ENCODE peak calls at places on chromosomes 11 and 22, in eight cellular contexts. O is sciatic nerve; L is bronchial epithelial cell; C is iPS-NIHi11; F is kidney glomerular epithelial cell; Z is activated naive CD4-positive, alpha-beta T cell; X is breast epithelium; V is hypothalamus. I is an unnamed sample.

GRCh38 chr22:39616051-39616450 is 45.5 kb downstream of the CACNA1I start:
- DNase-seq in O (no peak), L (no peak), C (no peak), F (no peak), Z (no peak), X (no peak), V (no peak), I (no peak)

GRCh38 chr22:17606472-17606871 is 22.1 kb downstream of the ATP6V1E1 start:
- DNase-seq in O (no peak), L (no peak), C (no peak), F (no peak), Z (no peak), X (no peak), V (no peak), I (no peak)

GRCh38 chr11:61357233-61357893 is 4.3 kb downstream of the CYB561A3 start:
- DNase-seq in O (no peak), L (no peak), C (no peak), F (no peak), Z (no peak), X (no peak), V (no peak), I (no peak)

GRCh38 chr22:22752556-22753477 is 108.4 kb downstream of the GGTLC2 start:
- DNase-seq in O (no peak), L (peak; percentile 52), C (no peak), F (no peak), Z (no peak), X (peak; percentile 27), V (no peak), I (peak; percentile 69)

GRCh38 chr22:42769574-42770447 is 49.1 kb upstream of the A4GALT start:
- DNase-seq in O (no peak), L (peak; percentile 62), C (peak; percentile 19), F (peak; percentile 59), Z (no peak), X (no peak), V (no peak), I (peak; percentile 87)

GRCh38 chr22:32206774-32207758 is 2.2 kb upstream of the RFPL2 start:
- DNase-seq in O (no peak), L (peak; percentile 38), C (peak; percentile 67), F (peak; percentile 3), Z (no peak), X (no peak), V (no peak), I (peak; percentile 55)

GRCh38 chr11:122204206-122204605 is 88.2 kb upstream of the BLID start:
- DNase-seq in O (no peak), L (no peak), C (no peak), F (no peak), Z (no peak), X (no peak), V (no peak), I (no peak)

GRCh38 chr11:12109591-12110196 is 696 bp upstream of the MICAL2 start:
- DNase-seq in O (no peak), L (peak; percentile 69), C (no peak), F (no peak), Z (no peak), X (no peak), V (no peak), I (peak; percentile 59)

GRCh38 chr22:40400173-40400572 is 29.8 kb downstream of the SGSM3 start:
- DNase-seq in O (no peak), L (no peak), C (no peak), F (no peak), Z (peak; percentile 23), X (peak; percentile 55), V (no peak), I (no peak)

GRCh38 chr11:64419257-64419790 is 60.4 kb downstream of the RPS6KA4 start:
- DNase-seq in O (no peak), L (no peak), C (no peak), F (no peak), Z (no peak), X (no peak), V (no peak), I (no peak)

GRCh38 chr22:19290400-19291217 is 910 bp downstream of the CLTCL1 start:
- DNase-seq in O (no peak), L (peak; percentile 4), C (no peak), F (no peak), Z (no peak), X (no peak), V (no peak), I (no peak)

GRCh38 chr11:31815743-31816466 is 4.8 kb upstream of the PAX6 start:
- DNase-seq in O (no peak), L (no peak), C (no peak), F (no peak), Z (no peak), X (no peak), V (no peak), I (no peak)

GRCh38 chr11:71934213-71934612 is 5.4 kb downstream of the RNF121 start:
- DNase-seq in O (no peak), L (no peak), C (no peak), F (no peak), Z (no peak), X (no peak), V (no peak), I (no peak)

GRCh38 chr11:36167073-36167472 is 122.2 kb downstream of the COMMD9 start:
- DNase-seq in O (no peak), L (no peak), C (no peak), F (no peak), Z (no peak), X (no peak), V (no peak), I (no peak)

GRCh38 chr11:86741489-86742435 is 58.6 kb upstream of the PRSS23 start:
- DNase-seq in O (no peak), L (peak; percentile 97), C (no peak), F (peak; percentile 91), Z (no peak), X (no peak), V (no peak), I (peak; percentile 88)

GRCh38 chr22:40385041-40385782 is 14.8 kb downstream of the SGSM3 start:
- DNase-seq in O (no peak), L (peak; percentile 46), C (no peak), F (no peak), Z (no peak), X (no peak), V (no peak), I (peak; percentile 45)

GRCh38 chr11:95567685-95568084 is 221.9 kb downstream of the FAM76B start:
- DNase-seq in O (no peak), L (peak; percentile 22), C (no peak), F (no peak), Z (no peak), X (no peak), V (no peak), I (peak; percentile 5)

GRCh38 chr11:17783878-17784277 is 49.3 kb downstream of the KCNC1 start:
- DNase-seq in O (no peak), L (no peak), C (no peak), F (no peak), Z (no peak), X (no peak), V (no peak), I (no peak)

GRCh38 chr22:19121631-19122142 is 525 bp downstream of the DGCR2 start:
- DNase-seq in O (peak; percentile 73), L (no peak), C (peak; percentile 71), F (no peak), Z (peak; percentile 13), X (peak; percentile 42), V (no peak), I (peak; percentile 65)

GRCh38 chr11:2190670-2191471 is 19.3 kb upstream of the TH start:
- DNase-seq in O (no peak), L (no peak), C (no peak), F (no peak), Z (no peak), X (no peak), V (no peak), I (no peak)

GRCh38 chr11:1163911-1164735 is 6.4 kb downstream of the MUC5AC start:
- DNase-seq in O (peak; percentile 45), L (no peak), C (peak; percentile 38), F (no peak), Z (no peak), X (no peak), V (no peak), I (no peak)

I was measured in kidney tubule cell.